ENCODE peak calls at places on chromosomes 11 and 22, in nine cellular contexts. K is HCT116, J is glutamatergic neuron, D is GM20000, O is brain microvascular endothelial cell, V is coronary artery, L is A549, Z is lung, Q is OCI-LY7. R is an unnamed sample.

GRCh38 chr22:50015451-50016307 is 3.1 kb upstream of the IL17REL start:
- DNase-seq in K (no peak), J (no peak), D (no peak), O (no peak), V (peak), L (no peak), Z (no peak), Q (no peak), R (no peak)

GRCh38 chr11:15038963-15039362 is 34.4 kb upstream of the CALCB start:
- DNase-seq in K (peak), J (no peak), D (no peak), O (no peak), V (no peak), L (no peak), Z (no peak), Q (peak), R (no peak)

GRCh38 chr11:8083871-8084281 is 2.9 kb downstream of the TUB start:
- DNase-seq in K (no peak), J (no peak), D (no peak), O (no peak), V (no peak), L (no peak), Z (no peak), Q (no peak), R (no peak)

GRCh38 chr11:61141601-61142028 is 19.6 kb downstream of the VPS37C start:
- DNase-seq in K (no peak), J (no peak), D (no peak), O (no peak), V (no peak), L (no peak), Z (no peak), Q (peak), R (no peak)

GRCh38 chr11:110971110-110971509 is 258.9 kb upstream of the ARHGAP20 start:
- DNase-seq in K (no peak), J (no peak), D (no peak), O (peak), V (no peak), L (no peak), Z (no peak), Q (no peak), R (no peak)

GRCh38 chr22:48829908-48830307 is 997.8 kb downstream of the BRD1 start:
- DNase-seq in K (no peak), J (no peak), D (no peak), O (no peak), V (peak), L (no peak), Z (no peak), Q (no peak), R (no peak)

GRCh38 chr11:134559617-134559992 is 147.6 kb upstream of the B3GAT1 start:
- DNase-seq in K (no peak), J (peak), D (no peak), O (no peak), V (peak), L (no peak), Z (peak), Q (no peak), R (no peak)

GRCh38 chr11:73315288-73316020 is 7.4 kb downstream of the ARHGEF17 start:
- DNase-seq in K (no peak), J (no peak), D (no peak), O (no peak), V (no peak), L (no peak), Z (no peak), Q (no peak), R (no peak)

GRCh38 chr22:43884600-43885318 is 7.1 kb downstream of the PNPLA5 start:
- DNase-seq in K (no peak), J (peak), D (peak), O (peak), V (no peak), L (peak), Z (peak), Q (peak), R (peak)

GRCh38 chr11:110355011-110355744 is 58.8 kb upstream of the RDX start:
- DNase-seq in K (no peak), J (no peak), D (no peak), O (no peak), V (no peak), L (no peak), Z (no peak), Q (no peak), R (peak)

GRCh38 chr22:29313126-29314071 is 2.1 kb downstream of the RASL10A start:
- DNase-seq in K (peak), J (no peak), D (peak), O (no peak), V (peak), L (no peak), Z (no peak), Q (no peak), R (no peak)

GRCh38 chr22:36052505-36052941 is 23.9 kb upstream of the RBFOX2 start:
- DNase-seq in K (peak), J (no peak), D (no peak), O (peak), V (no peak), L (peak), Z (no peak), Q (peak), R (no peak)

GRCh38 chr22:42610211-42610610 is 4.5 kb downstream of the POLDIP3 start:
- DNase-seq in K (no peak), J (no peak), D (no peak), O (no peak), V (no peak), L (no peak), Z (no peak), Q (no peak), R (no peak)

GRCh38 chr11:74592063-74592440 is 330 bp upstream of the POLD3 start:
- DNase-seq in K (no peak), J (no peak), D (no peak), O (no peak), V (no peak), L (no peak), Z (no peak), Q (no peak), R (no peak)

GRCh38 chr22:42688241-42688913 is 32.3 kb downstream of the A4GALT start:
- DNase-seq in K (no peak), J (peak), D (no peak), O (peak), V (peak), L (peak), Z (peak), Q (no peak), R (peak)

GRCh38 chr22:49829044-49829719 is 1.5 kb upstream of the BRD1 start:
- DNase-seq in K (no peak), J (no peak), D (no peak), O (no peak), V (no peak), L (no peak), Z (no peak), Q (no peak), R (no peak)

GRCh38 chr22:46815896-46816721 is 53.7 kb downstream of the TBC1D22A start:
- DNase-seq in K (no peak), J (no peak), D (no peak), O (no peak), V (peak), L (no peak), Z (no peak), Q (no peak), R (no peak)

GRCh38 chr11:2194877-2195755 is 23.5 kb upstream of the TH start:
- DNase-seq in K (no peak), J (peak), D (peak), O (peak), V (no peak), L (peak), Z (no peak), Q (peak), R (peak)

GRCh38 chr22:22593964-22594656 is 35.0 kb upstream of the PRAME start:
- DNase-seq in K (peak), J (peak), D (peak), O (peak), V (no peak), L (no peak), Z (peak), Q (peak), R (peak)

GRCh38 chr11:45260047-45260446 is 26.1 kb downstream of the SYT13 start:
- DNase-seq in K (no peak), J (no peak), D (no peak), O (no peak), V (no peak), L (no peak), Z (no peak), Q (no peak), R (no peak)

GRCh38 chr11:126310229-126310991 is 6.5 kb downstream of the DCPS start:
- DNase-seq in K (peak), J (peak), D (peak), O (peak), V (peak), L (peak), Z (peak), Q (peak), R (peak)

GRCh38 chr22:24232725-24233124 is 12.2 kb downstream of the GGT5 start:
- DNase-seq in K (no peak), J (no peak), D (no peak), O (no peak), V (no peak), L (no peak), Z (no peak), Q (no peak), R (no peak)

GRCh38 chr22:24232124-24232523 is 12.8 kb downstream of the GGT5 start:
- DNase-seq in K (no peak), J (no peak), D (no peak), O (no peak), V (no peak), L (no peak), Z (no peak), Q (no peak), R (no peak)

GRCh38 chr22:24233235-24233634 is 11.6 kb downstream of the GGT5 start:
- DNase-seq in K (no peak), J (no peak), D (no peak), O (no peak), V (no peak), L (no peak), Z (no peak), Q (no peak), R (no peak)

GRCh38 chr22:24231706-24232105 is 13.2 kb downstream of the GGT5 start:
- DNase-seq in K (no peak), J (no peak), D (no peak), O (no peak), V (no peak), L (no peak), Z (no peak), Q (no peak), R (no peak)

GRCh38 chr22:24230911-24231656 is 13.8 kb downstream of the GGT5 start:
- DNase-seq in K (no peak), J (peak), D (peak), O (no peak), V (no peak), L (no peak), Z (peak), Q (peak), R (peak)
- TF ChIP-seq CTCF in K (no peak), J (peak), D (peak), O (peak), V (no peak), L (peak), Z (no peak), Q (peak), R (peak)

GRCh38 chr22:26485991-26486390 is 2.3 kb downstream of the SRRD start:
- DNase-seq in K (no peak), J (no peak), D (no peak), O (no peak), V (no peak), L (no peak), Z (no peak), Q (no peak), R (no peak)

GRCh38 chr22:26483439-26484359 is at the start of the genes HPS4 and SRRD:
- DNase-seq in K (peak), J (peak), D (peak), O (peak), V (peak), L (peak), Z (peak), Q (peak), R (peak)

GRCh38 chr22:26484360-26484706 is 656 bp downstream of the SRRD start:
- DNase-seq in K (no peak), J (no peak), D (no peak), O (no peak), V (no peak), L (no peak), Z (no peak), Q (peak), R (no peak)

GRCh38 chr22:26486394-26486793 is 2.7 kb downstream of the SRRD start:
- DNase-seq in K (no peak), J (no peak), D (no peak), O (no peak), V (no peak), L (no peak), Z (no peak), Q (no peak), R (no peak)

GRCh38 chr22:26485013-26485412 is 1.3 kb downstream of the SRRD start:
- DNase-seq in K (no peak), J (no peak), D (no peak), O (no peak), V (no peak), L (no peak), Z (no peak), Q (no peak), R (no peak)
- TF ChIP-seq CTCF in K (no peak), J (no peak), D (no peak), O (no peak), V (no peak), L (no peak), Z (no peak), Q (no peak), R (no peak)

DNA sequence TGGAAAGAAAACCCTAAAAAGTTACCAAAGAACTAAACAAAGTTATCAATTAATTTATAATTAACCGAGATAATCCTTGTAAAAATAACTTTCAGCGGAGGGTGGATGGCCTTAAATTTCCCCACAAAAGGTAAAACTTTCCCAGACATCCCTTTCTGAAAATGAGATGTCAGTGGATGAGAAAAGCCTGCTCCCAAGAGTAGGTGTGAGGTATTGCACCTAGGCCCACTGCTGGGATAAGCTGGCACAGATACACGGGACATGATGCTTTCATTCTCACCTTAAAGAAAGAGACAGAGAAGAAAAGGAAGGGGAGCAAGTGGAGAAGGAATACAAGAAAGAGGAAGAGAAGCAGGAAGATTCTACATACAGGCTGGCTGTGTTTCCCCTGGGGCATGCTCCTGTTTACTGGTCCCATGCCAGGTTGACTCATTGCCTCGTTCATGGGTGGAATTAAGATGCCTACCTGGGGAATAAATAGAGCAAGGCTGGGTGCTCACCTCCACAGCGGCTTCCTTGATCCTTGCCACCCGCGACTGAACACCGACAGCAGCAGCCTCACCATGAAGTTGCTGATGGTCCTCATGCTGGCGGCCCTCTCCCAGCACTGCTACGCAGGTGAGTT is at the start of gene SCGB2A2:
- DNase-seq in K (peak), J (no peak), D (no peak), O (no peak), V (no peak), L (peak), Z (no peak), Q (no peak), R (no peak)
- TF ChIP-seq CTCF in K (peak), J (no peak), D (no peak), O (peak), V (no peak), L (peak), Z (no peak), Q (peak), R (peak)

GRCh38 chr11:96394773-96395172 is 5.0 kb downstream of the JRKL start:
- DNase-seq in K (no peak), J (no peak), D (no peak), O (no peak), V (no peak), L (no peak), Z (no peak), Q (no peak), R (no peak)

GRCh38 chr11:96390403-96390830 is 604 bp downstream of the JRKL start:
- DNase-seq in K (no peak), J (no peak), D (no peak), O (peak), V (no peak), L (peak), Z (no peak), Q (no peak), R (no peak)

GRCh38 chr11:96396637-96397036 is 6.8 kb downstream of the JRKL start:
- DNase-seq in K (no peak), J (peak), D (no peak), O (no peak), V (no peak), L (no peak), Z (no peak), Q (no peak), R (no peak)

GRCh38 chr11:96391698-96392307 is 2.0 kb downstream of the JRKL start:
- DNase-seq in K (no peak), J (no peak), D (no peak), O (peak), V (no peak), L (no peak), Z (no peak), Q (peak), R (no peak)

GRCh38 chr11:96393753-96394348 is 4.0 kb downstream of the JRKL start:
- DNase-seq in K (peak), J (no peak), D (peak), O (peak), V (no peak), L (peak), Z (no peak), Q (peak), R (no peak)
- TF ChIP-seq CTCF in K (peak), J (peak), D (peak), O (peak), V (peak), L (peak), Z (peak), Q (peak), R (peak)

GRCh38 chr11:63508009-63508408 is 2.1 kb downstream of the LGALS12 start:
- DNase-seq in K (peak), J (peak), D (no peak), O (no peak), V (no peak), L (peak), Z (peak), Q (peak), R (no peak)
- TF ChIP-seq CTCF in K (peak), J (no peak), D (peak), O (peak), V (no peak), L (peak), Z (peak), Q (peak), R (peak)

GRCh38 chr11:19353287-19353686 is 112.5 kb upstream of the E2F8 start:
- DNase-seq in K (no peak), J (no peak), D (no peak), O (no peak), V (peak), L (no peak), Z (no peak), Q (no peak), R (no peak)

GRCh38 chr11:19352072-19352735 is 111.5 kb upstream of the E2F8 start:
- DNase-seq in K (no peak), J (no peak), D (no peak), O (no peak), V (peak), L (no peak), Z (no peak), Q (no peak), R (no peak)

GRCh38 chr11:19350093-19350665 is 109.4 kb upstream of the E2F8 start:
- DNase-seq in K (no peak), J (no peak), D (no peak), O (no peak), V (no peak), L (no peak), Z (no peak), Q (no peak), R (no peak)

GRCh38 chr11:19352736-19353110 is 112.0 kb upstream of the E2F8 start:
- DNase-seq in K (no peak), J (no peak), D (no peak), O (no peak), V (peak), L (no peak), Z (no peak), Q (no peak), R (no peak)

DNA sequence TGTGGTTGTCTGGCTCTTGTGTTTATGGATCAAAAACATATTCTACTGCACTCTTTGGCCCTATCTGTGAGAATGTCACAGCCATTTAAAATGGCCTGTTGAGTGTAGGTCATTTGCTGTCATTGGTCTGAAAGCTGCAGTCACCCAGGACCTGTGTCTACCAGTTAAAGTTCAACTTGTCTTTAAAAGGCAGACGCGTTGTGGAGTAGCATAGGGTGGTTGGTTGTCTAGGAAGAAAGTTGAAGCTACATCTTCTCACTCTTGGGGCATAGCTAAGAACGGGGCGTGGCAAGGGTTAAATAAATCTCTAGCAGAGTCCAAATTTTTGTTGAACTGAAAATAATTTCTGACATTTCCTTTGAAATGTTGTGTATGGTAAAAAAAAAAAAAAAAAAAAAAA is 110.7 kb upstream of the E2F8 start:
- DNase-seq in K (no peak), J (no peak), D (no peak), O (no peak), V (peak), L (no peak), Z (no peak), Q (no peak), R (no peak)
- TF ChIP-seq CTCF in K (no peak), J (no peak), D (no peak), O (no peak), V (no peak), L (no peak), Z (no peak), Q (no peak), R (no peak)

GRCh38 chr11:11703885-11704284 is 82.1 kb upstream of the GALNT18 start:
- DNase-seq in K (no peak), J (no peak), D (no peak), O (no peak), V (no peak), L (no peak), Z (no peak), Q (no peak), R (no peak)

GRCh38 chr11:11697796-11698195 is 76.0 kb upstream of the GALNT18 start:
- DNase-seq in K (no peak), J (no peak), D (no peak), O (no peak), V (no peak), L (no peak), Z (no peak), Q (no peak), R (no peak)

GRCh38 chr11:11706022-11706421 is 84.2 kb upstream of the GALNT18 start:
- DNase-seq in K (peak), J (peak), D (no peak), O (no peak), V (no peak), L (no peak), Z (no peak), Q (no peak), R (no peak)

GRCh38 chr11:11701070-11701469 is 79.3 kb upstream of the GALNT18 start:
- DNase-seq in K (peak), J (no peak), D (no peak), O (peak), V (no peak), L (no peak), Z (no peak), Q (no peak), R (no peak)
- TF ChIP-seq CTCF in K (peak), J (no peak), D (no peak), O (no peak), V (no peak), L (no peak), Z (no peak), Q (no peak), R (no peak)

GRCh38 chr11:92070026-92070889 is 154.4 kb upstream of the FAT3 start:
- DNase-seq in K (no peak), J (no peak), D (no peak), O (no peak), V (no peak), L (no peak), Z (no peak), Q (no peak), R (no peak)
- TF ChIP-seq CTCF in K (no peak), J (no peak), D (no peak), O (peak), V (no peak), L (no peak), Z (no peak), Q (no peak), R (peak)

GRCh38 chr11:6636480-6636879 is 17.3 kb upstream of the TPP1 start:
- DNase-seq in K (no peak), J (no peak), D (no peak), O (no peak), V (no peak), L (no peak), Z (no peak), Q (no peak), R (no peak)

GRCh38 chr11:6637871-6638270 is 17.7 kb downstream of the DCHS1 start:
- DNase-seq in K (no peak), J (no peak), D (no peak), O (no peak), V (peak), L (no peak), Z (peak), Q (no peak), R (no peak)

GRCh38 chr11:6640036-6640984 is 15.3 kb downstream of the DCHS1 start:
- DNase-seq in K (no peak), J (no peak), D (no peak), O (no peak), V (peak), L (no peak), Z (no peak), Q (no peak), R (no peak)

GRCh38 chr11:6640985-6641701 is 14.5 kb downstream of the DCHS1 start:
- DNase-seq in K (no peak), J (no peak), D (no peak), O (no peak), V (peak), L (no peak), Z (no peak), Q (no peak), R (no peak)

GRCh38 chr11:6638437-6638836 is 17.2 kb downstream of the DCHS1 start:
- DNase-seq in K (no peak), J (no peak), D (no peak), O (no peak), V (no peak), L (no peak), Z (no peak), Q (no peak), R (no peak)
- TF ChIP-seq CTCF in K (peak), J (no peak), D (no peak), O (no peak), V (no peak), L (no peak), Z (no peak), Q (peak), R (no peak)